ENCODE peak calls at places on chromosome X, in seven cellular contexts. N is H4; J is stimulated activated CD8-positive, alpha-beta memory T cell treated with anti-CD3 and anti-CD28 coated beads, Interleukin-15, amount 100 ng/mL, for 1 hour; M is ureter; X is EL; T is NCI-H2081; P is esophagus squamous epithelium. L is an unnamed sample.

GRCh38 chrX:1537031-1537715 is at the start of gene P2RY8:
- DNase-seq in N (peak), J (peak), M (peak), X (peak), T (no peak), P (peak), L (peak)

GRCh38 chrX:32137525-32137924 is 1065.7 kb upstream of the FTHL17 start:
- DNase-seq in N (no peak), J (no peak), M (no peak), X (no peak), T (no peak), P (no peak), L (no peak)

GRCh38 chrX:146224442-146224841 is 406.8 kb downstream of the SLITRK2 start:
- DNase-seq in N (peak), J (no peak), M (no peak), X (no peak), T (no peak), P (no peak), L (no peak)

GRCh38 chrX:9148626-9149385 is 114.9 kb upstream of the FAM9B start:
- DNase-seq in N (peak), J (no peak), M (no peak), X (peak), T (no peak), P (no peak), L (no peak)

GRCh38 chrX:19874391-19875050 is 12.9 kb downstream of the SH3KBP1 start:
- DNase-seq in N (no peak), J (no peak), M (no peak), X (no peak), T (no peak), P (no peak), L (no peak)

GRCh38 chrX:124226129-124226528 is 106.3 kb upstream of the TEX13D start:
- DNase-seq in N (no peak), J (no peak), M (no peak), X (no peak), T (no peak), P (no peak), L (no peak)

GRCh38 chrX:37287741-37288424 is 61.3 kb upstream of the PRRG1 start:
- DNase-seq in N (peak), J (no peak), M (no peak), X (no peak), T (no peak), P (no peak), L (no peak)

GRCh38 chrX:133544105-133544504 is 128.8 kb upstream of the GPC4 start:
- DNase-seq in N (peak), J (no peak), M (no peak), X (no peak), T (no peak), P (no peak), L (no peak)

GRCh38 chrX:137748827-137749226 is 182.9 kb downstream of the ZIC3 start:
- DNase-seq in N (no peak), J (no peak), M (no peak), X (no peak), T (peak), P (no peak), L (no peak)

GRCh38 chrX:134255555-134255954 is 18.6 kb downstream of the CCDC160 start:
- DNase-seq in N (no peak), J (no peak), M (no peak), X (no peak), T (no peak), P (no peak), L (no peak)

GRCh38 chrX:2627272-2627867 is 63.7 kb upstream of the CD99 start:
- DNase-seq in N (peak), J (no peak), M (no peak), X (peak), T (no peak), P (no peak), L (peak)

GRCh38 chrX:13066391-13066790 is 22.0 kb upstream of the FAM9C start:
- DNase-seq in N (no peak), J (no peak), M (no peak), X (no peak), T (no peak), P (no peak), L (no peak)

GRCh38 chrX:51891821-51892551 is 1.4 kb upstream of the MAGED1 start:
- DNase-seq in N (no peak), J (no peak), M (no peak), X (peak), T (peak), P (no peak), L (peak)

GRCh38 chrX:29297171-29297800 is 710.0 kb downstream of the IL1RAPL1 start:
- DNase-seq in N (no peak), J (no peak), M (no peak), X (no peak), T (no peak), P (no peak), L (peak)

GRCh38 chrX:13357925-13358324 is 38.1 kb upstream of the ATXN3L start:
- DNase-seq in N (no peak), J (no peak), M (no peak), X (no peak), T (peak), P (no peak), L (no peak)

GRCh38 chrX:141467442-141467841 is 117.1 kb downstream of the SPANXA1 start:
- DNase-seq in N (peak), J (no peak), M (no peak), X (no peak), T (no peak), P (no peak), L (no peak)

GRCh38 chrX:7059214-7059838 is 88.2 kb upstream of the STS start:
- DNase-seq in N (no peak), J (no peak), M (no peak), X (no peak), T (no peak), P (no peak), L (no peak)

GRCh38 chrX:73214366-73215094 is at the start of gene NAP1L2:
- DNase-seq in N (peak), J (peak), M (no peak), X (peak), T (no peak), P (no peak), L (no peak)

GRCh38 chrX:13952581-13952980 is 77.1 kb downstream of the GEMIN8 start:
- DNase-seq in N (no peak), J (no peak), M (no peak), X (no peak), T (no peak), P (no peak), L (no peak)

GRCh38 chrX:12210921-12211320 is 72.6 kb downstream of the FRMPD4 start:
- DNase-seq in N (no peak), J (no peak), M (no peak), X (peak), T (no peak), P (no peak), L (no peak)

GRCh38 chrX:46208225-46208854 is 336.9 kb downstream of the ZNF674 start:
- DNase-seq in N (no peak), J (no peak), M (no peak), X (peak), T (no peak), P (no peak), L (peak)

GRCh38 chrX:41491267-41492004 is 44.3 kb downstream of the NYX start:
- DNase-seq in N (peak), J (no peak), M (no peak), X (peak), T (no peak), P (no peak), L (peak)

GRCh38 chrX:10047133-10047532 is 80.0 kb downstream of the CLDN34 start:
- DNase-seq in N (no peak), J (no peak), M (no peak), X (no peak), T (no peak), P (no peak), L (no peak)

GRCh38 chrX:1609759-1610158 is 5.1 kb upstream of the ASMT start:
- DNase-seq in N (no peak), J (no peak), M (no peak), X (no peak), T (no peak), P (no peak), L (no peak)

GRCh38 chrX:153495362-153495751 is 577 bp downstream of the BGN start:
- DNase-seq in N (no peak), J (no peak), M (no peak), X (peak), T (no peak), P (no peak), L (no peak)

GRCh38 chrX:39814391-39814790 is 283.4 kb downstream of the BCOR start:
- DNase-seq in N (no peak), J (no peak), M (no peak), X (peak), T (peak), P (no peak), L (no peak)

GRCh38 chrX:47497274-47497673 is 14.3 kb upstream of the ZNF41 start:
- DNase-seq in N (no peak), J (no peak), M (no peak), X (peak), T (peak), P (no peak), L (no peak)

L was measured in HFF-Myc.